ENCODE peak calls at places on chromosomes 4 and X, in five cellular contexts. C is iris pigment epithelial cell, G is Right ventricle myocardium superior, U is breast epithelium, V is astrocyte of the spinal cord. R is an unnamed sample.

GRCh38 chrX:77502951-77503525 is 55.8 kb downstream of the FGF16 start:
- DNase-seq in C (no peak), G (no peak), U (no peak), V (no peak), R (no peak)

GRCh38 chrX:10325606-10326005 is 168.8 kb downstream of the CLCN4 start:
- DNase-seq in C (peak), G (no peak), U (no peak), V (peak), R (no peak)

GRCh38 chr4:188551156-188551555 is 411.9 kb downstream of the TRIML1 start:
- DNase-seq in C (no peak), G (no peak), U (no peak), V (no peak), R (no peak)

GRCh38 chr4:152894673-152895072 is 41.5 kb upstream of the FHDC1 start:
- DNase-seq in C (peak), G (no peak), U (no peak), V (peak), R (no peak)

GRCh38 chrX:68332156-68332823 is 101.0 kb downstream of the OPHN1 start:
- DNase-seq in C (no peak), G (no peak), U (no peak), V (peak), R (no peak)

GRCh38 chr4:8286719-8287355 is 17.3 kb downstream of the HTRA3 start:
- DNase-seq in C (no peak), G (peak), U (no peak), V (no peak), R (no peak)

GRCh38 chr4:121034010-121034409 is 38.3 kb downstream of the NDNF start:
- DNase-seq in C (peak), G (no peak), U (no peak), V (peak), R (no peak)

GRCh38 chr4:152735302-152735917 is 44.1 kb downstream of the TIGD4 start:
- DNase-seq in C (peak), G (no peak), U (no peak), V (peak), R (no peak)

GRCh38 chr4:36399762-36400353 is 118.4 kb downstream of the DTHD1 start:
- DNase-seq in C (peak), G (no peak), U (no peak), V (peak), R (no peak)

GRCh38 chr4:184688447-184688846 is 38.9 kb downstream of the PRIMPOL start:
- DNase-seq in C (peak), G (no peak), U (no peak), V (peak), R (no peak)

GRCh38 chr4:172982151-172982590 is 186.4 kb upstream of the GALNT7 start:
- DNase-seq in C (peak), G (no peak), U (no peak), V (peak), R (peak)

GRCh38 chrX:125202486-125203378 is 116.9 kb upstream of the TEX13C start:
- DNase-seq in C (no peak), G (no peak), U (no peak), V (no peak), R (no peak)

GRCh38 chrX:141301017-141301416 is 58.7 kb upstream of the SPANXC start:
- DNase-seq in C (no peak), G (no peak), U (no peak), V (no peak), R (no peak)

GRCh38 chr4:24067781-24068193 is 177.9 kb upstream of the PPARGC1A start:
- DNase-seq in C (peak), G (peak), U (no peak), V (peak), R (no peak)

GRCh38 chr4:123943976-123944375 is 547.4 kb downstream of the SPRY1 start:
- DNase-seq in C (peak), G (no peak), U (no peak), V (no peak), R (no peak)

GRCh38 chr4:926538-926937 is 5.6 kb downstream of the GAK start:
- DNase-seq in C (no peak), G (no peak), U (no peak), V (no peak), R (no peak)

GRCh38 chr4:99998062-99998880 is 48.2 kb upstream of the H2AZ1 start:
- DNase-seq in C (peak), G (no peak), U (no peak), V (peak), R (no peak)

GRCh38 chrX:67408423-67409079 is 135.3 kb upstream of the AR start:
- DNase-seq in C (no peak), G (no peak), U (no peak), V (no peak), R (no peak)

GRCh38 chr4:16011173-16011572 is 48.2 kb upstream of the FGFBP2 start:
- DNase-seq in C (no peak), G (no peak), U (no peak), V (no peak), R (no peak)

GRCh38 chr4:155072417-155072816 is 136.0 kb upstream of the NPY2R start:
- DNase-seq in C (no peak), G (no peak), U (no peak), V (no peak), R (no peak)

GRCh38 chrX:120402363-120402762 is 40.5 kb downstream of the ATP1B4 start:
- DNase-seq in C (peak), G (no peak), U (no peak), V (no peak), R (no peak)

GRCh38 chr4:98653890-98654867 is 4.2 kb downstream of the TSPAN5 start:
- DNase-seq in C (peak), G (no peak), U (no peak), V (peak), R (no peak)

GRCh38 chr4:139207873-139208403 is 30.9 kb upstream of the ELF2 start:
- DNase-seq in C (no peak), G (no peak), U (no peak), V (no peak), R (no peak)

R was measured in esophagus muscularis mucosa.